ENCODE peak calls at places on chromosomes 5 and 9, in four cellular contexts. T, W, Z and M are unnamed samples.
A peak's percentile ranks its signal among the peaks of the same experiment; 100 is the strongest.

GRCh38 chr9:112332272-112332671 is 1.1 kb downstream of the PTBP3 start:
- DNase-seq in T (no peak), W (no peak), Z (no peak), M (no peak)

GRCh38 chr9:13163946-13164345 is 115.5 kb downstream of the MPDZ start:
- DNase-seq in T (no peak), W (no peak), Z (no peak), M (no peak)

GRCh38 chr9:129354498-129354897 is 176.4 kb upstream of the IER5L start:
- DNase-seq in T (no peak), W (no peak), Z (no peak), M (no peak)

GRCh38 chr5:135484563-135485157 is 32.5 kb upstream of the TIFAB start:
- DNase-seq in T (no peak), W (no peak), Z (no peak), M (peak; percentile 61)

GRCh38 chr5:57316798-57317327 is 143.0 kb downstream of the GPBP1 start:
- DNase-seq in T (peak; percentile 29), W (no peak), Z (no peak), M (no peak)

GRCh38 chr5:98570010-98570409 is 203.5 kb upstream of the RGMB start:
- DNase-seq in T (no peak), W (no peak), Z (no peak), M (no peak)

GRCh38 chr5:141646026-141646425 is 5.2 kb downstream of the FCHSD1 start:
- DNase-seq in T (no peak), W (no peak), Z (no peak), M (no peak)

GRCh38 chr9:95014917-95015316 is 288.4 kb downstream of the AOPEP start:
- DNase-seq in T (no peak), W (no peak), Z (peak; percentile 47), M (no peak)

GRCh38 chr5:152332696-152333095 is 72.4 kb downstream of the NMUR2 start:
- DNase-seq in T (no peak), W (no peak), Z (no peak), M (no peak)

GRCh38 chr9:68844623-68845612 is 139.9 kb downstream of the PIP5K1B start:
- DNase-seq in T (peak; percentile 45), W (peak; percentile 51), Z (peak; percentile 40), M (peak; percentile 86)

GRCh38 chr5:181218795-181219124 is 4.3 kb upstream of the TRIM41 start:
- DNase-seq in T (no peak), W (no peak), Z (no peak), M (no peak)

GRCh38 chr5:152274206-152274605 is 130.9 kb downstream of the NMUR2 start:
- DNase-seq in T (no peak), W (no peak), Z (no peak), M (no peak)

GRCh38 chr5:81755320-81755719 is 4.4 kb upstream of the SSBP2 start:
- DNase-seq in T (peak; percentile 73), W (no peak), Z (no peak), M (peak; percentile 80)

GRCh38 chr9:68836788-68837187 is 131.7 kb downstream of the PIP5K1B start:
- DNase-seq in T (no peak), W (no peak), Z (no peak), M (no peak)

GRCh38 chr9:128505414-128505765 is 871 bp downstream of the GLE1 start:
- DNase-seq in T (no peak), W (no peak), Z (no peak), M (no peak)

GRCh38 chr5:177129206-177129605 is 4.4 kb upstream of the NSD1 start:
- DNase-seq in T (no peak), W (no peak), Z (no peak), M (no peak)

GRCh38 chr5:60206234-60206633 is 312.7 kb upstream of the PDE4D start:
- DNase-seq in T (no peak), W (no peak), Z (no peak), M (no peak)

GRCh38 chr9:86282979-86283535 is 719 bp upstream of the ISCA1 start:
- DNase-seq in T (no peak), W (no peak), Z (no peak), M (no peak)

GRCh38 chr5:139796061-139796806 is 626 bp downstream of the PSD2 start:
- DNase-seq in T (no peak), W (no peak), Z (peak; percentile 35), M (peak; percentile 68)

GRCh38 chr5:54463696-54464095 is 8.2 kb downstream of the HSPB3 start:
- DNase-seq in T (peak; percentile 21), W (no peak), Z (no peak), M (no peak)

GRCh38 chr5:136042665-136043121 is 13.9 kb downstream of the TGFBI start:
- DNase-seq in T (no peak), W (no peak), Z (no peak), M (no peak)

GRCh38 chr5:137753986-137754235 is 252 bp downstream of the HNRNPA0 start:
- DNase-seq in T (no peak), W (no peak), Z (no peak), M (no peak)

GRCh38 chr5:10987881-10988504 is 227.0 kb upstream of the DAP start:
- DNase-seq in T (no peak), W (peak; percentile 66), Z (peak; percentile 70), M (peak; percentile 98)
- H3K4me3 ChIP-seq in T (no peak overlapping the region), W (no peak overlapping the region), Z (no peak overlapping the region), M (no peak overlapping the region)

DNA sequence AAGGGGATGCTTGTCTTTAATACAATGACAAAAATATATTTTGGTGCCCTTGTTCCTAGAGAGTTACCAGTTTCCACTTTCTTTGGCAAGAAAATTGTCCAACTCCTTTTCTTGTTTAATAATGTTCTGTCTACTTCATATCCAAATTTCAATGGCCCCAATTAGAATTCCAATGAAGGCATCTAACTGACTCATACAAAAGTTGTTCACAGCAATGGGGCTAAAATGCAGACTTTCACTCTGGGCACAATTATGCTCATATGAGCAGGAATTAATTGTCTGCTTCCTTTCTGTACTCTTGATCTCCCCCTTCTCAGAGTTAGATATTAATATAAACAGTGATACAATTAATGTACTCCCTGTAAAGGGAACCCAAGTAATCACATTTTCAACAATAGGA is 42.1 kb upstream of the ZNF622 start:
- DNase-seq in T (no peak), W (no peak), Z (no peak), M (no peak)
- H3K4me3 ChIP-seq in T (no peak overlapping the region), W (no peak overlapping the region), Z (no peak overlapping the region), M (no peak overlapping the region)

GRCh38 chr5:97112212-97112611 is 30.2 kb downstream of the LIX1 start:
- DNase-seq in T (no peak), W (no peak), Z (no peak), M (no peak)
- H3K4me3 ChIP-seq in T (no peak overlapping the region), W (no peak overlapping the region), Z (no peak overlapping the region), M (no peak overlapping the region)

GRCh38 chr5:153489611-153490010 is 859 bp upstream of the GRIA1 start:
- DNase-seq in T (no peak), W (no peak), Z (no peak), M (no peak)

GRCh38 chr5:153491408-153491807 is 938 bp downstream of the GRIA1 start:
- DNase-seq in T (no peak), W (no peak), Z (no peak), M (no peak)

DNA sequence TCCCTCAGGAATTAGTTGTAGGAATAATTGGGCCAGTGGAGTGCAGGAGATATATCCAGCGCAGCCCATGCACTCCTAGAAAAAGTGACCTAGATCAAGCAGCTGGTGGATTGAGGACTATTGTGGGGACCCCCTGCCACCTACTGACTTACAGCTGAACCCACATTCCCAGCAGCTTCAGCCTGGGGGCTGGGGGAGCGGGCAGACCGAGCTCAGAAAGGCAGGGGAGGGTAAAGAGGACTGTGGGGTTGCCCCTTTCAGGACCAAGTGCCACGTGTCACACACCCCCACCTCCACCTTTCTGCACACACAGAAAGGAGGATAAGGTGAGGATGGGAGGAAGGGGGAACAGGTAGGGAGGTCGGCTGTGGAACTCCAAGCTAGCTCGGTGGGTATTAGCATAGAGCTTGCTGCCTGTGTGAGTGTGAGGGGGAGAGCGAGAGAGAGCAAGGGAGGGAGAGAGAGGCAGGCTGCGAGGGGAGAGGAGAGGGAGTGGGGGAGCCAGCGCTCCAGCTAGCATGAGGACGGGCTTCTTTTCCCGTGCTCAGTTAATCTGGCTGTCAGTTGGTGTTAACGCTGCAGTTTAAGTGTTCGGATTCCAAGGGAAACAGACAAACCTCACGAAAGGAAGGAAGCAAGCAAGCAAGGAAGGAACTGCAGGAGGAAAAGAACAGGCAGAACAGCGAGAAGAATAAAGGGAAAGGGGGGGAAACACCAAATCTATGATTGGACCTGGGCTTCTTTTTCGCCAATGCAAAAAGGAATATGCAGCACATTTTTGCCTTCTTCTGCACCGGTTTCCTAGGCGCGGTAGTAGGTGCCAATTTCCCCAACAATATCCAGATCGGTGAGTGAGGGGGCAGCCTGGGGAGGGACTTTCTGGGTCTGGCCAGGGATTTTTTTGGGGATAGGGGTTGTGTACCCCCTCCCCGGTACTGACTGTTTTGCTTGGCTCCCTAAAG is at the start of gene GRIA1:
- DNase-seq in T (no peak), W (no peak), Z (no peak), M (peak; percentile 82)
- H3K4me3 ChIP-seq in T (no peak within 1 kb of the TSS), W (no peak within 1 kb of the TSS), Z (peak within 1 kb of the TSS; percentile 15), M (peak within 1 kb of the TSS; percentile 70)